ENCODE peak calls at places on chromosomes 5 and 9, in eight cellular contexts. I, E, C, F, P, X, T and J are unnamed samples.

GRCh38 chr9:7209990-7210389 is 452.2 kb downstream of the KDM4C start:
- DNase-seq in E (no peak), F (no peak), I (no peak), X (no peak), T (no peak), P (no peak), C (no peak), J (no peak)

GRCh38 chr5:115386657-115387056 is 90.2 kb upstream of the CCDC112 start:
- DNase-seq in P (no peak), I (no peak), F (no peak), E (no peak), X (no peak), T (no peak), C (peak), J (no peak)

GRCh38 chr9:93112116-93112863 is 16.3 kb downstream of the CARD19 start:
- DNase-seq in E (no peak), F (no peak), P (no peak), I (peak), C (no peak), T (no peak), X (no peak), J (no peak)

GRCh38 chr9:20114974-20115373 is 326.1 kb upstream of the SLC24A2 start:
- DNase-seq in F (no peak), P (no peak), X (no peak), I (no peak), C (no peak), T (no peak), E (no peak), J (no peak)

GRCh38 chr9:128422783-128423150 is 2.1 kb downstream of the CERCAM start:
- DNase-seq in T (no peak), C (no peak), E (no peak), F (no peak), X (no peak), I (no peak), P (no peak), J (no peak)

GRCh38 chr5:93325946-93326345 is 255.1 kb downstream of the NR2F1-AS1 start:
- DNase-seq in T (no peak), X (no peak), C (no peak), P (no peak), F (no peak), E (no peak), I (no peak), J (no peak)

GRCh38 chr5:81980160-81980559 is 8.3 kb downstream of the ATG10 start:
- DNase-seq in I (no peak), C (no peak), E (no peak), X (peak), T (no peak), P (no peak), F (no peak), J (no peak)

GRCh38 chr5:20034717-20035116 is 46.7 kb upstream of the CDH18 start:
- DNase-seq in P (no peak), F (no peak), C (peak), I (no peak), T (no peak), E (no peak), X (no peak), J (no peak)

GRCh38 chr5:90606539-90606938 is 47.9 kb downstream of the ADGRV1 start:
- DNase-seq in X (peak), F (no peak), E (peak), C (peak), I (no peak), T (no peak), P (no peak), J (no peak)

GRCh38 chr5:88826959-88827585 is 55.9 kb downstream of the MEF2C start:
- DNase-seq in C (peak), X (peak), T (no peak), F (peak), E (peak), I (no peak), P (peak), J (no peak)

GRCh38 chr9:104748359-104749031 is 1.0 kb downstream of the NIPSNAP3A start:
- DNase-seq in C (peak), F (no peak), E (peak), T (no peak), X (peak), P (peak), I (no peak), J (no peak)

GRCh38 chr5:43702815-43703214 is 99.8 kb downstream of the NNT start:
- DNase-seq in C (no peak), I (no peak), T (no peak), F (no peak), E (no peak), P (peak), X (no peak), J (no peak)

GRCh38 chr5:57482671-57483106 is at the start of gene ACTBL2:
- DNase-seq in X (no peak), F (no peak), I (no peak), E (peak), P (peak), C (peak), T (no peak), J (no peak)

GRCh38 chr5:169728-170094 is 21.6 kb upstream of the LRRC14B start:
- DNase-seq in C (no peak), T (no peak), E (no peak), X (no peak), P (no peak), F (no peak), I (no peak), J (no peak)

GRCh38 chr5:14399054-14399657 is 182.4 kb upstream of the OTULINL start:
- DNase-seq in P (peak), X (peak), I (no peak), T (peak), E (peak), F (no peak), C (peak), J (peak)

GRCh38 chr5:132001647-132002561 is 9.6 kb downstream of the ACSL6 start:
- DNase-seq in I (no peak), X (peak), F (no peak), P (peak), C (peak), E (peak), T (no peak), J (no peak)

GRCh38 chr5:29498860-29499259 is 1694.6 kb upstream of the CDH6 start:
- DNase-seq in E (no peak), I (no peak), F (no peak), P (no peak), T (no peak), X (no peak), C (no peak), J (no peak)

GRCh38 chr5:179319123-179319522 is 26.1 kb downstream of the ADAMTS2 start:
- DNase-seq in P (no peak), I (no peak), X (no peak), F (no peak), E (no peak), C (no peak), T (no peak), J (no peak)

GRCh38 chr9:128215491-128216404 is 12.6 kb downstream of the DNM1 start:
- DNase-seq in I (no peak), F (no peak), T (no peak), C (no peak), E (peak), P (no peak), X (no peak), J (no peak)

GRCh38 chr9:114291886-114292590 is 30.9 kb upstream of the ORM1 start:
- DNase-seq in X (no peak), F (peak), P (no peak), E (no peak), I (no peak), C (no peak), T (no peak), J (no peak)

GRCh38 chr9:74935008-74935407 is 17.7 kb downstream of the C9orf40 start:
- DNase-seq in X (no peak), F (no peak), E (no peak), C (no peak), P (no peak), T (no peak), I (no peak), J (no peak)

GRCh38 chr9:23829580-23830458 is 3.8 kb upstream of the ELAVL2 start:
- DNase-seq in T (no peak), C (peak), X (peak), F (no peak), E (peak), I (no peak), P (no peak), J (peak)

GRCh38 chr9:38107811-38108304 is 38.8 kb upstream of the SHB start:
- DNase-seq in E (peak), P (no peak), I (peak), F (no peak), T (no peak), C (no peak), X (no peak), J (no peak)

GRCh38 chr5:132655821-132656773 is 1.9 kb upstream of the IL13 start:
- DNase-seq in F (no peak), E (peak), I (no peak), P (no peak), T (no peak), X (peak), C (no peak), J (no peak)

GRCh38 chr9:106915851-106916250 is 52.9 kb downstream of the ZNF462 start:
- DNase-seq in P (no peak), I (no peak), T (no peak), E (no peak), F (no peak), X (no peak), C (no peak), J (no peak)

GRCh38 chr5:6775595-6775994 is 62.4 kb downstream of the TENT4A start:
- DNase-seq in C (no peak), E (no peak), P (no peak), T (no peak), I (no peak), F (no peak), X (no peak), J (no peak)

GRCh38 chr5:82584631-82585030 is 306.5 kb upstream of the RPS23 start:
- DNase-seq in I (no peak), C (no peak), P (no peak), T (no peak), F (no peak), X (no peak), E (no peak), J (no peak)

GRCh38 chr5:132782101-132782500 is 5.1 kb upstream of the SEPTIN8 start:
- DNase-seq in C (peak), E (no peak), X (no peak), T (no peak), I (no peak), P (no peak), F (no peak), J (no peak)

GRCh38 chr5:158414780-158415179 is 555.8 kb upstream of the CLINT1 start:
- DNase-seq in T (no peak), E (no peak), I (no peak), P (peak), F (no peak), C (peak), X (no peak), J (no peak)

GRCh38 chr9:128724744-128725211 is 851 bp upstream of the ZDHHC12 start:
- DNase-seq in C (peak), T (no peak), P (peak), F (peak), X (peak), E (peak), I (peak), J (peak)

GRCh38 chr9:97768731-97769130 is 71.6 kb upstream of the XPA start:
- DNase-seq in F (no peak), T (no peak), E (no peak), C (no peak), P (peak), I (no peak), X (no peak), J (no peak)

DNA sequence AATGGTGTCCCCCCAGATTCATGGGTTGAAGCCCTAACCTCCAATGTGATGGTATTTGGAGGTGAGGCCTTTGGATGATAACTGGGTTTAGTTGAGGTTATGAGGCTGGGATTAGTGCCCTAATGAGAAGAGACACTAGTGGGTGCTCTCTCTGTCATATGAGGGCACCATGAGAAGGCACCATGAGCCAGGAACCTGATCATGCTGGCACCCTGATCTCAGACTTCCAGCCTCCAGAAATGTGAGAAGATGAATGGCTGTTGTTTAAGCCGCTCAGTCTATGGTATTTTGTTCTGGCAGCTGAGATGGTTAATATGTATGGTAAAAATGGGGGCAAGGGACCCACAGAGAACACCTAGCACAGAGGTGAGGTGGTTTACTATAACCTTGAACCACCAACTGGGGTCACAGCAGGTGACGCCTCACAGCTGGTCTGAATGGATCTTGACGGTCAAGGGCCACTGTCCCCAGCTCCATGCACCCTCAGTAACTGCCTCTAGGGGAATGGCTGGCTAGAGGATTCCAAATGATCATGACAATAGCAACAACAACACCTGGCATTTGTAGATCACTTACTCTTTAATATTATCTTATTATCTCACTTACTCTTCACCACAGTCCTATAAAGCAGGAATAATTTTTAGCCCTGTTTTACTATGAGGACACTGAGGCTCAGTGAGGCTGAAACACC is 57.1 kb downstream of the FOXI1 start:
- DNase-seq in C (no peak), X (peak), I (no peak), E (no peak), F (no peak), P (no peak), T (no peak), J (no peak)
- TF ChIP-seq CTCF in C (no peak), X (no peak), I (no peak), E (no peak), F (no peak), P (no peak), T (no peak), J (no peak)

DNA sequence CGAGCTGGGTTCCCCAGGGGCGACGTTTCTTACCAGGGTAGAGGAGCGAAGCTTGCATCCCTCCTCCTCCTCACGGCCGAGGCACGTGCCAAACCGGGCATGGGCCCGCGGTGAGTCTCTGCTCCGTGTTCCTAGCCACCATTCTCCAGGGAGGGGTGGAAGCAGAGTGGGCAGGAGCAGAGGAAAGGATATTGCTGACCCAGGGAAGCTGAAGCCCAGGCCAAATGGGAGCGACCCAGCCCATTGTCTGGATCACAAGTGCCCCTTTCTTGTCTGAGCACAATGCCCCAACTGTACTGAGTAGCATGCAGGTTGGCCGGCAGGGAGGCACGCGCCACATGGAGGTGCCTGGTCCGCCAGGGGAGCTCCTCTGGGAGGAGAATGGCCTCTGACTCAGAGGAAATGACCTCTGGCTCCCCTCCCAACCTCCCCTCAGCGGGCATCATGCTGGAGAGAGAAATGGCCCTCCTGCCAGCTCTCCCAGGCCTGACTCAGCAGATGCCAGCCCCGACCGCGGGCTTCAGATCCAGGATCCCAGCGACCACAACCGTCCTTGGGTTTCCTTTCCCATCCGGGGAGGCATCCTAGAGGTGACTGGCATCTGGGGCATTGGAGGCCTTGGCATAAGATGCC is 1.1 kb downstream of the PRR7 start:
- DNase-seq in C (peak), P (peak), T (peak), F (no peak), E (peak), X (peak), I (peak), J (no peak)
- H3K4me3 ChIP-seq in C (peak), P (peak), T (peak), F (peak), E (no peak), X (peak), I (peak), J (peak)

GRCh38 chr5:38494175-38494574 is 62.3 kb downstream of the LIFR start:
- DNase-seq in P (no peak), F (no peak), X (no peak), T (no peak), I (no peak), E (no peak), C (no peak), J (no peak)

GRCh38 chr5:38500861-38501260 is 55.6 kb downstream of the LIFR start:
- DNase-seq in P (peak), C (peak), T (no peak), F (no peak), I (no peak), X (no peak), E (peak), J (no peak)

GRCh38 chr5:38497946-38498345 is 58.5 kb downstream of the LIFR start:
- DNase-seq in T (no peak), F (no peak), P (no peak), X (peak), E (peak), C (peak), I (no peak), J (no peak)
- TF ChIP-seq CTCF in T (peak), F (no peak), P (peak), X (peak), E (peak), C (peak), I (no peak), J (peak)

DNA sequence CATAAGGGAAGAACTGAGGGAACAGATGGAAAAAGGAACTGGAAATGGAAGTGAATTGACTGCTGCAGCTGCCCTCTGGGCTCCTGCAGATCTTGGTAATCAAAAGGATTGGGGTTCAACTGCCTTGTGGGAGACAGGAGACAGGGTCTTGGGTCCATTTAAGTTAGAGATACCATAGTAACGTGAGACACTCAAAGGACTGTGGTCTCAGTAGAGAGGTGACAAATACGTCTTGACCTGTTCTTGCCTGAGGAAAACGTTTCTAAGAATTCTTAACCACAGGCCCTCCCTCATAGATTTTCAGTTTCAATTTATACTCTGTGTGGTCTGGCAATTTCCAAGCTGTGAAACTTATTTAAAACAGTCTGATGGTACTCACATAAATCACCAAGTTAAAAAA is 100.9 kb upstream of the DHFR start:
- DNase-seq in P (no peak), T (no peak), E (no peak), I (no peak), X (no peak), F (no peak), C (no peak), J (no peak)
- H3K4me3 ChIP-seq in P (no peak), T (no peak), E (no peak), I (no peak), X (no peak), F (no peak), C (no peak), J (no peak)

GRCh38 chr9:116368680-116369079 is 215.1 kb downstream of the PAPPA start:
- DNase-seq in C (no peak), E (no peak), P (no peak), X (no peak), F (no peak), T (no peak), I (no peak), J (no peak)

GRCh38 chr9:116362493-116362892 is 208.9 kb downstream of the PAPPA start:
- DNase-seq in C (no peak), I (no peak), P (no peak), F (no peak), E (no peak), T (no peak), X (no peak), J (no peak)

GRCh38 chr9:116361558-116361957 is 208.0 kb downstream of the PAPPA start:
- DNase-seq in T (no peak), C (no peak), F (no peak), E (no peak), I (peak), P (no peak), X (no peak), J (no peak)

GRCh38 chr9:116360974-116361373 is 207.4 kb downstream of the PAPPA start:
- DNase-seq in I (no peak), T (no peak), C (no peak), F (no peak), X (no peak), E (no peak), P (no peak), J (no peak)

GRCh38 chr9:116365056-116365471 is 211.5 kb downstream of the PAPPA start:
- DNase-seq in E (peak), F (peak), I (peak), X (peak), C (peak), T (no peak), P (peak), J (peak)
- TF ChIP-seq CTCF in E (no peak), F (no peak), I (peak), X (no peak), C (no peak), T (no peak), P (peak), J (no peak)

GRCh38 chr9:124675261-124676158 is 95.6 kb downstream of the NR6A1 start:
- DNase-seq in E (no peak), I (no peak), P (no peak), T (no peak), F (no peak), X (no peak), C (no peak), J (no peak)
- H3K4me3 ChIP-seq in E (no peak), I (no peak), P (no peak), T (no peak), F (no peak), X (no peak), C (no peak), J (no peak)

GRCh38 chr5:112371054-112371453 is 48.0 kb downstream of the EPB41L4A start:
- DNase-seq in T (no peak), C (no peak), I (no peak), E (no peak), P (no peak), F (no peak), X (no peak), J (no peak)

GRCh38 chr5:112374818-112375217 is 44.3 kb downstream of the EPB41L4A start:
- DNase-seq in P (no peak), I (no peak), C (no peak), X (no peak), T (no peak), E (no peak), F (no peak), J (no peak)

GRCh38 chr5:112374356-112374755 is 44.7 kb downstream of the EPB41L4A start:
- DNase-seq in E (no peak), P (no peak), T (no peak), I (no peak), F (no peak), C (no peak), X (no peak), J (no peak)

GRCh38 chr5:112373888-112374287 is 45.2 kb downstream of the EPB41L4A start:
- DNase-seq in C (no peak), P (no peak), F (no peak), X (no peak), T (no peak), I (no peak), E (no peak), J (no peak)

GRCh38 chr5:112372543-112372942 is 46.5 kb downstream of the EPB41L4A start:
- DNase-seq in X (peak), E (no peak), F (no peak), T (no peak), I (no peak), P (no peak), C (peak), J (no peak)
- TF ChIP-seq CTCF in X (no peak), E (no peak), F (no peak), T (no peak), I (no peak), P (no peak), C (peak), J (peak)

DNA sequence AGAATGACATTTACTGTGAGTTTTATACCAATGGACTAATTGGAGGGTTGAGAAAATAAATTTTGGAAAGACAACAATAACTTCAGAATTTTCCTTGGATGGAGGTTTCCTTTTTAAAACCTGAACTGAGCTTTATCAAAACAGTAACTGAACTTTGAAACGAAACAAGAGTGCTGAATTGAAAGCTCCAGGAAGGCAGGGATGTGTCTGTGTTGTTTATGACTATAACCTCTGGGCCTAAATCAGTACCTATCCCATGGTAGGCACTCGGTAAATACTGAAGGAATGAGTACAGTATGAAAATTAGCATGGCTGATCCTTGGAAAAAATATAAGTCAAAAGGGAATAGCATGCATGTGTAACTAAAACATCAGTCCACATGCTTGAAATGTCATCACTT is 93.9 kb downstream of the GHR start:
- DNase-seq in X (no peak), E (no peak), F (no peak), C (no peak), I (no peak), T (no peak), P (no peak), J (no peak)
- H3K4me3 ChIP-seq in X (no peak), E (no peak), F (no peak), C (no peak), I (no peak), T (no peak), P (no peak), J (no peak)